ENCODE peak calls at places on chromosomes 12 and 14, in ten cellular contexts. O is stimulated activated CD8-positive, alpha-beta memory T cell treated with anti-CD3 and anti-CD28 coated beads, Interleukin-7, amount 100 ng/mL, for 1 hour; P is fibroblast of the aortic adventitia; C is ovary; U is EH; Y is activated naive CD4-positive, alpha-beta T cell treated with anti-CD3 and anti-CD28 coated beads for 36 hours; E is endothelial cell; T is stimulated activated naive CD4-positive, alpha-beta T cell; D is stromal cell of bone marrow; V is A172. I is an unnamed sample.
A peak's percentile ranks its signal among the peaks of the same experiment; 100 is the strongest.

GRCh38 chr12:59886131-59886751 is 290.4 kb downstream of the SLC16A7 start:
- DNase-seq in E (no peak), C (no peak), Y (no peak), O (no peak), V (no peak), U (no peak), P (no peak), T (no peak), D (no peak), I (no peak)

GRCh38 chr12:118015944-118016343 is 559 bp upstream of the RFC5 start:
- DNase-seq in D (no peak), O (no peak), E (no peak), C (no peak), V (no peak), U (no peak), P (no peak), Y (no peak), T (no peak), I (no peak)

GRCh38 chr12:106126441-106127288 is 12.1 kb downstream of the NUAK1 start:
- DNase-seq in V (peak; percentile 78), U (peak; percentile 84), O (no peak), D (no peak), Y (no peak), E (no peak), T (no peak), C (no peak), P (no peak), I (peak; percentile 55)

GRCh38 chr12:113202300-113203075 is 17.0 kb downstream of the RITA1 start:
- DNase-seq in D (no peak), C (no peak), V (no peak), Y (no peak), O (no peak), T (no peak), P (no peak), E (no peak), U (no peak), I (no peak)

GRCh38 chr14:95254356-95254755 is 65.4 kb downstream of the CLMN start:
- DNase-seq in T (no peak), D (no peak), P (peak; percentile 27), V (no peak), Y (no peak), O (no peak), E (no peak), C (no peak), U (no peak), I (no peak)

GRCh38 chr12:45357547-45358417 is 141.9 kb downstream of the ANO6 start:
- DNase-seq in P (peak; percentile 60), Y (no peak), E (no peak), V (no peak), C (peak; percentile 79), O (no peak), T (no peak), D (peak; percentile 50), U (peak; percentile 23), I (no peak)

GRCh38 chr12:25653487-25654175 is 100.5 kb upstream of the LMNTD1 start:
- DNase-seq in O (no peak), V (no peak), U (no peak), D (no peak), C (no peak), P (no peak), Y (no peak), E (peak; percentile 45), T (no peak), I (no peak)

GRCh38 chr14:24427537-24428508 is 1.6 kb downstream of the CBLN3 start:
- DNase-seq in O (no peak), U (no peak), P (no peak), Y (no peak), V (no peak), T (no peak), C (peak; percentile 41), E (no peak), D (no peak), I (no peak)

GRCh38 chr14:80577599-80577998 is 363.9 kb downstream of the CEP128 start:
- DNase-seq in V (no peak), C (no peak), D (no peak), T (no peak), O (no peak), P (no peak), Y (no peak), U (no peak), E (no peak), I (no peak)

GRCh38 chr12:109744991-109745942 is 31.6 kb downstream of the FAM222A start:
- DNase-seq in C (peak; percentile 35), T (no peak), E (no peak), P (no peak), D (no peak), O (no peak), V (no peak), Y (no peak), U (peak; percentile 25), I (no peak)

GRCh38 chr12:42607584-42607984 is 18.0 kb upstream of the PRICKLE1 start:
- DNase-seq in T (no peak), E (no peak), O (no peak), D (no peak), Y (no peak), V (no peak), C (no peak), U (no peak), P (no peak), I (no peak)

GRCh38 chr12:42119085-42119633 is 25.5 kb downstream of the GXYLT1 start:
- DNase-seq in T (no peak), C (no peak), P (peak; percentile 79), U (peak; percentile 86), E (no peak), Y (peak; percentile 13), D (peak; percentile 52), V (peak; percentile 29), O (no peak), I (peak; percentile 36)

GRCh38 chr12:63826002-63826585 is 18.4 kb upstream of the SRGAP1 start:
- DNase-seq in D (peak; percentile 63), E (no peak), O (no peak), V (peak; percentile 55), U (peak; percentile 70), P (peak; percentile 86), C (no peak), Y (no peak), T (no peak), I (peak; percentile 67)

GRCh38 chr12:88339254-88339949 is 197.3 kb downstream of the TMTC3 start:
- DNase-seq in C (no peak), O (no peak), P (peak; percentile 43), V (peak; percentile 16), D (peak; percentile 53), Y (no peak), U (peak; percentile 80), E (no peak), T (no peak), I (peak; percentile 43)